ENCODE peak calls at places on chromosomes 5 and 9, in four cellular contexts. One of them, this sample, is unnamed.

GRCh38 chr9:127897194-127897692 is 2.2 kb downstream of the ST6GALNAC6 start:
- DNase-seq in GM12865: peak; percentile 40
- DNase-seq in colonic mucosa: peak; percentile 73
- DNase-seq in HCT116: no peak
- DNase-seq in this sample: peak; percentile 79

GRCh38 chr9:122900791-122901190 is 4.4 kb downstream of the RC3H2 start:
- DNase-seq in HCT116: no peak
- DNase-seq in GM12865: peak; percentile 27
- DNase-seq in colonic mucosa: no peak
- DNase-seq in this sample: peak; percentile 36

GRCh38 chr9:137222190-137223077 is at the start of gene RNF208:
- DNase-seq in HCT116: no peak
- DNase-seq in GM12865: no peak
- DNase-seq in colonic mucosa: peak; percentile 54
- DNase-seq in this sample: no peak

GRCh38 chr9:131744171-131744714 is 4.4 kb upstream of the RAPGEF1 start:
- DNase-seq in colonic mucosa: no peak
- DNase-seq in HCT116: no peak
- DNase-seq in GM12865: peak; percentile 48
- DNase-seq in this sample: no peak

GRCh38 chr5:34610576-34610975 is 45.6 kb upstream of the RAI14 start:
- DNase-seq in GM12865: no peak
- DNase-seq in colonic mucosa: no peak
- DNase-seq in HCT116: no peak
- DNase-seq in this sample: no peak

GRCh38 chr9:36842560-36843530 is 191.2 kb downstream of the PAX5 start:
- DNase-seq in colonic mucosa: no peak
- DNase-seq in HCT116: no peak
- DNase-seq in GM12865: no peak
- DNase-seq in this sample: no peak

GRCh38 chr9:95605826-95606555 is 89.2 kb upstream of the PTCH1 start:
- DNase-seq in colonic mucosa: no peak
- DNase-seq in GM12865: no peak
- DNase-seq in HCT116: no peak
- DNase-seq in this sample: no peak

GRCh38 chr5:137389042-137389441 is 110.1 kb downstream of the SPOCK1 start:
- DNase-seq in GM12865: no peak
- DNase-seq in HCT116: no peak
- DNase-seq in colonic mucosa: no peak
- DNase-seq in this sample: no peak

GRCh38 chr9:80157561-80157983 is 585.8 kb downstream of the TLE4 start:
- DNase-seq in HCT116: no peak
- DNase-seq in GM12865: peak; percentile 46
- DNase-seq in colonic mucosa: no peak
- DNase-seq in this sample: no peak

GRCh38 chr9:87667164-87667738 is 58.7 kb upstream of the CTSL start:
- DNase-seq in HCT116: peak; percentile 23
- DNase-seq in GM12865: peak; percentile 41
- DNase-seq in colonic mucosa: no peak
- DNase-seq in this sample: no peak

GRCh38 chr9:13026956-13027355 is 252.1 kb downstream of the LURAP1L start:
- DNase-seq in HCT116: no peak
- DNase-seq in GM12865: no peak
- DNase-seq in colonic mucosa: no peak
- DNase-seq in this sample: no peak

GRCh38 chr9:92612292-92612691 is 57.6 kb downstream of the IPPK start:
- DNase-seq in GM12865: no peak
- DNase-seq in colonic mucosa: no peak
- DNase-seq in HCT116: no peak
- DNase-seq in this sample: no peak

GRCh38 chr9:20903214-20903613 is 128.2 kb downstream of the HACD4 start:
- DNase-seq in colonic mucosa: peak; percentile 24
- DNase-seq in GM12865: no peak
- DNase-seq in HCT116: no peak
- DNase-seq in this sample: no peak

GRCh38 chr5:32098291-32098690 is 75.8 kb downstream of the GOLPH3 start:
- DNase-seq in HCT116: no peak
- DNase-seq in GM12865: no peak
- DNase-seq in colonic mucosa: no peak
- DNase-seq in this sample: no peak

GRCh38 chr9:133577463-133578112 is 31.6 kb downstream of the FAM163B start:
- DNase-seq in colonic mucosa: no peak
- DNase-seq in GM12865: no peak
- DNase-seq in HCT116: no peak
- DNase-seq in this sample: no peak

GRCh38 chr5:127925916-127926315 is 157.7 kb upstream of the SLC12A2 start:
- DNase-seq in GM12865: no peak
- DNase-seq in colonic mucosa: peak; percentile 58
- DNase-seq in HCT116: peak; percentile 24
- DNase-seq in this sample: no peak

GRCh38 chr5:123670981-123671557 is 159.1 kb downstream of the CSNK1G3 start:
- DNase-seq in colonic mucosa: peak; percentile 64
- DNase-seq in GM12865: peak; percentile 66
- DNase-seq in HCT116: peak; percentile 34
- DNase-seq in this sample: peak; percentile 34

GRCh38 chr5:133119233-133119711 is 67.5 kb downstream of the HSPA4 start:
- DNase-seq in HCT116: no peak
- DNase-seq in GM12865: no peak
- DNase-seq in colonic mucosa: no peak
- DNase-seq in this sample: no peak

GRCh38 chr5:37037840-37038239 is 161.3 kb downstream of the NIPBL start:
- DNase-seq in colonic mucosa: no peak
- DNase-seq in GM12865: no peak
- DNase-seq in HCT116: no peak
- DNase-seq in this sample: no peak

GRCh38 chr9:89801723-89802680 is 197.2 kb downstream of the GADD45G start:
- DNase-seq in HCT116: no peak
- DNase-seq in GM12865: no peak
- DNase-seq in colonic mucosa: no peak
- DNase-seq in this sample: no peak

GRCh38 chr9:93303258-93303771 is 119.4 kb downstream of the WNK2 start:
- DNase-seq in GM12865: no peak
- DNase-seq in HCT116: no peak
- DNase-seq in colonic mucosa: peak; percentile 13
- DNase-seq in this sample: peak; percentile 22

GRCh38 chr5:101306391-101307137 is 403.5 kb upstream of the ST8SIA4 start:
- DNase-seq in colonic mucosa: no peak
- DNase-seq in HCT116: peak; percentile 6
- DNase-seq in GM12865: no peak
- DNase-seq in this sample: no peak

GRCh38 chr9:119333507-119334229 is 35.6 kb downstream of the BRINP1 start:
- DNase-seq in colonic mucosa: no peak
- DNase-seq in HCT116: no peak
- DNase-seq in GM12865: no peak
- DNase-seq in this sample: no peak

GRCh38 chr9:86043999-86044398 is 55.4 kb downstream of the GOLM1 start:
- DNase-seq in HCT116: peak; percentile 7
- DNase-seq in GM12865: peak; percentile 46
- DNase-seq in colonic mucosa: no peak
- DNase-seq in this sample: no peak

GRCh38 chr5:31135542-31135941 is 57.9 kb upstream of the CDH6 start:
- DNase-seq in GM12865: no peak
- DNase-seq in colonic mucosa: no peak
- DNase-seq in HCT116: no peak
- DNase-seq in this sample: no peak

GRCh38 chr5:68965926-68966325 is 127.9 kb upstream of the SLC30A5 start:
- DNase-seq in GM12865: no peak
- DNase-seq in HCT116: no peak
- DNase-seq in colonic mucosa: no peak
- DNase-seq in this sample: no peak

GRCh38 chr5:147391781-147392180 is 118.1 kb downstream of the DPYSL3 start:
- DNase-seq in GM12865: peak; percentile 53
- DNase-seq in colonic mucosa: peak; percentile 22
- DNase-seq in HCT116: peak; percentile 38
- DNase-seq in this sample: peak; percentile 34

DNA sequence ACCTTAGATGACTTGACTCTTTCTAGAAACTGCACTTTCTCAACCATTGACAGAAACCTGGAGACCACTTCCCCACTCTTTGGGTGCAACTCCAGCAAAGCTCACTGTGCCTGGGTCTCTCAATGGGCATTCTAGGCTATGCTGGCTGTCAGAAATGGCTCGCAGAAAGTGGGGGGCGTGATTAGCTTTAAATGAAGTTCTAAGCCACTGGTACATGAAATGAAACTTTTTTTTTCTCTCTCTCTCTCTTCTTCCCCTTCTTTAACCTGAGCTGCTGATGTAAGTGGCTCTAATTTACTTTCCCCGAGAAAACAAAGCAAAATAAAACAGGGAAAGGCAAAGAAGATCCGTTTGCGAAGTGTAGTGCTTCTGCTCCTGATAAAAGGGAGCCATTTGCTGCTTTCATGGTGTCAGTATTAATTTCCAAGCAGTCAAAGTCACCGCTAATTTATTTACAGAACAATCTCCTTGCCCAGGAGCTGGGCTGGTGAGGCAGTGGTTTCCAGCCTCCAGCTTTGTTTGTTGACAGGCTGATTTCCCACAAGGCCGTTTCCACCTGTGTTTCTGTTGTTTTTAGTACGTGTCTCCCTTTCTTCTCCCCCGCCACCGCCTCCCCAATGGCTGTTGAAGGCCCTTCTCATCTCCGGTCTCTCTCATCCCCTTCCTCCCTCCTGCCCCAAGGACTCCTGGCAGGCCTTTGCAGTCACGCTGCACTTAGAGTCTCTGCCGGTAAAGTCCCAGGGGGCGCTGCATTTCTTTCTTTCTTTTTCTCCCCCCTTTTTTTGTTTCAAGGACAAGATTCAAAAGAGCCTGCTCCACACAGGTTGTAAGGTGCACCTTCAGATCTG is 422.9 kb downstream of the EBF1 start:
- DNase-seq in HCT116: no peak
- DNase-seq in GM12865: peak; percentile 21
- DNase-seq in colonic mucosa: no peak
- DNase-seq in this sample: no peak
- TF ChIP-seq CTCF in HCT116: no peak
- TF ChIP-seq CTCF in GM12865: peak; percentile 26
- TF ChIP-seq CTCF in colonic mucosa: no peak
- TF ChIP-seq CTCF in this sample: peak; percentile 24

GRCh38 chr5:76583163-76584047 is 39.8 kb downstream of the F2RL2 start:
- DNase-seq in HCT116: peak; percentile 16
- DNase-seq in colonic mucosa: no peak
- DNase-seq in GM12865: peak; percentile 35
- DNase-seq in this sample: no peak
- TF ChIP-seq CTCF in HCT116: peak; percentile 51
- TF ChIP-seq CTCF in colonic mucosa: peak; percentile 23
- TF ChIP-seq CTCF in GM12865: peak; percentile 24
- TF ChIP-seq CTCF in this sample: peak; percentile 45

GRCh38 chr5:15995206-15996052 is 184.2 kb downstream of the MARCHF11 start:
- DNase-seq in GM12865: no peak
- DNase-seq in colonic mucosa: no peak
- DNase-seq in HCT116: no peak
- DNase-seq in this sample: no peak

GRCh38 chr5:15991586-15991985 is 188.0 kb downstream of the MARCHF11 start:
- DNase-seq in colonic mucosa: no peak
- DNase-seq in GM12865: no peak
- DNase-seq in HCT116: no peak
- DNase-seq in this sample: no peak

GRCh38 chr5:15992918-15993317 is 186.7 kb downstream of the MARCHF11 start:
- DNase-seq in HCT116: no peak
- DNase-seq in GM12865: no peak
- DNase-seq in colonic mucosa: no peak
- DNase-seq in this sample: no peak

GRCh38 chr5:15993334-15993733 is 186.3 kb downstream of the MARCHF11 start:
- DNase-seq in GM12865: no peak
- DNase-seq in HCT116: no peak
- DNase-seq in colonic mucosa: no peak
- DNase-seq in this sample: no peak

DNA sequence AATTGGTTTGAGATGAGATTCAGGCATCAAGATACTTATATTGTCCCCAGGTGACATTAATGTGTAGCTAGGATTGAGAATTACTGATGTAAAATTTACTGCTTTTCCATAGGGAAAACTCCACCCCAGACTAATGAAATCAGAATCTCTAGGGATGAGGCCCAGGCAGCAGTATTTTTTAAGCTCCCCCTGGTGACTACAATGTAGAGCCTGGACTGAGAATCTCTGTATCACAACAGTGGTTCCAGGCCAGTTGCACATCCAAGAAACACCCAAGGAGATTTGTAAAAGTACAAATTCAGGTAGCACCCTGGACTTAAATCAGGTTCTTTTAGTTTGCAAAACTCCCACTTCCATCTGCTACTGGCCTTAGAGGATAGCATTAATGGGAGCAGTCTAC is 185.7 kb downstream of the MARCHF11 start:
- DNase-seq in HCT116: no peak
- DNase-seq in colonic mucosa: no peak
- DNase-seq in GM12865: no peak
- DNase-seq in this sample: no peak
- TF ChIP-seq CTCF in HCT116: no peak
- TF ChIP-seq CTCF in colonic mucosa: no peak
- TF ChIP-seq CTCF in GM12865: no peak
- TF ChIP-seq CTCF in this sample: no peak

GRCh38 chr5:979100-979817 is 29.3 kb upstream of the NKD2 start:
- DNase-seq in GM12865: no peak
- DNase-seq in colonic mucosa: no peak
- DNase-seq in HCT116: no peak
- DNase-seq in this sample: no peak

GRCh38 chr5:978693-979092 is 29.9 kb upstream of the NKD2 start:
- DNase-seq in colonic mucosa: no peak
- DNase-seq in GM12865: no peak
- DNase-seq in HCT116: no peak
- DNase-seq in this sample: no peak

GRCh38 chr5:980001-980588 is 28.5 kb upstream of the NKD2 start:
- DNase-seq in GM12865: no peak
- DNase-seq in HCT116: no peak
- DNase-seq in colonic mucosa: no peak
- DNase-seq in this sample: no peak

GRCh38 chr5:978051-978450 is 30.6 kb upstream of the NKD2 start:
- DNase-seq in colonic mucosa: no peak
- DNase-seq in HCT116: no peak
- DNase-seq in GM12865: no peak
- DNase-seq in this sample: no peak

DNA sequence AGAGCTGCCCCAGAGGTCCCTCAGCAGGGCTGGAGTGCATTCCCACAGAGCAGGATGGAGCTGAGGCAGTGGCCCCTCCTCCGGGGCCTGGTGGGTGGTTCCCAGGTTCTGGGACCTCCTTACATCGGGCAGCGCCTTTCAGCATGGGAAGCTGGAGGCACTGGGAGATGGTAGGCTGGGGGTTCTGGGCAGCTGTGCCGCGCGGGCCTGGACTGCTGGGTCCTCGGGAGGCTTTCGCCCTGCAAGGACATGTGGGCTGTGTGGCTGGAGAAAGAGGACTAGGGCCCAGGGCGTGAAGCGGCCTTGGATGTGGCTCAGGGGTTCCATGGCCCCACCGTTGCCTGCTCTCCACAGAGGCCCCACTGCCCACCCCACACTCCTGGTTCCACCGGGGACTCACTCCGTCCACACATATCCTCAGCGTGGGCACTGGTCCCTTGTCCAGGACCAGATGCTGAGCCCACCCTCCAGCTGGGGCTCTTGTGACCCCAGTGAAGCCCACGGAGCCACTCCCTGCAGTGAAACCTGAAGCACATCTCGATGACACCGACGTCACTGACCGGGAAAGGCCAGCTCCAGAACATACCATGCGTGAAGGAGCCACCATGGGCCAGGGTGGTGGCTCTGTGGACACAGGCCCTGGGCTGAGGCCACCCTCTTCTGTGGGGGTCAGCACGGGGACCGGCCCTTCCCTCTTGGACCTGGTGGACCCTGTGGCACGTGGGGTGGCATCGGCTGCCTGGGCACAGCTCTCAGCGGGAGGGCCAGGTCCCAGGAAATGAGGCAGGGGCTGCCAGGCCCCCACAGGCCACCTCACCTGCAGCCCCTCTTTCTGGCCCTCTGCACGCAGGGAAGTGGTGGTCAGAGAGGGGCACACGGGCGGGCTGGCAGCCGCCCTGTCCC is 31.5 kb upstream of the NKD2 start:
- DNase-seq in GM12865: no peak
- DNase-seq in HCT116: no peak
- DNase-seq in colonic mucosa: no peak
- DNase-seq in this sample: no peak
- TF ChIP-seq CTCF in GM12865: no peak
- TF ChIP-seq CTCF in HCT116: no peak
- TF ChIP-seq CTCF in colonic mucosa: no peak
- TF ChIP-seq CTCF in this sample: no peak

This sample was measured in GM13977.